ENCODE peak calls at places on chromosomes 7 and 10, in five cellular contexts. One of them, this sample, is unnamed.

GRCh38 chr10:77635402-77636227 is 2.0 kb downstream of the KCNMA1 start:
- DNase-seq in lung: no peak
- DNase-seq in astrocyte: no peak
- DNase-seq in cardiac fibroblast: no peak
- DNase-seq in HCT116: no peak
- DNase-seq in this sample: no peak

GRCh38 chr7:80708007-80708594 is 69.7 kb downstream of the CD36 start:
- DNase-seq in lung: no peak
- DNase-seq in astrocyte: no peak
- DNase-seq in cardiac fibroblast: no peak
- DNase-seq in HCT116: no peak
- DNase-seq in this sample: no peak

GRCh38 chr10:133388265-133388972 is 5.5 kb upstream of the MTG1 start:
- DNase-seq in lung: no peak
- DNase-seq in astrocyte: no peak
- DNase-seq in cardiac fibroblast: no peak
- DNase-seq in HCT116: no peak
- DNase-seq in this sample: no peak

GRCh38 chr10:3473271-3473670 is 300.7 kb upstream of the PITRM1 start:
- DNase-seq in lung: peak
- DNase-seq in astrocyte: no peak
- DNase-seq in cardiac fibroblast: no peak
- DNase-seq in HCT116: no peak
- DNase-seq in this sample: no peak

GRCh38 chr10:131654471-131655087 is 246.2 kb upstream of the PPP2R2D start:
- DNase-seq in lung: no peak
- DNase-seq in astrocyte: no peak
- DNase-seq in cardiac fibroblast: no peak
- DNase-seq in HCT116: no peak
- DNase-seq in this sample: no peak

GRCh38 chr10:35661236-35661635 is 19.1 kb upstream of the FZD8 start:
- DNase-seq in lung: no peak
- DNase-seq in astrocyte: no peak
- DNase-seq in cardiac fibroblast: no peak
- DNase-seq in HCT116: no peak
- DNase-seq in this sample: no peak

GRCh38 chr7:105060394-105060793 is 46.4 kb downstream of the KMT2E start:
- DNase-seq in lung: no peak
- DNase-seq in astrocyte: no peak
- DNase-seq in cardiac fibroblast: peak
- DNase-seq in HCT116: no peak
- DNase-seq in this sample: no peak

GRCh38 chr7:148852272-148852671 is 31.8 kb downstream of the EZH2 start:
- DNase-seq in lung: no peak
- DNase-seq in astrocyte: no peak
- DNase-seq in cardiac fibroblast: peak
- DNase-seq in HCT116: no peak
- DNase-seq in this sample: peak

GRCh38 chr10:11658801-11659368 is 47.4 kb upstream of the USP6NL start:
- DNase-seq in lung: no peak
- DNase-seq in astrocyte: no peak
- DNase-seq in cardiac fibroblast: no peak
- DNase-seq in HCT116: no peak
- DNase-seq in this sample: no peak

GRCh38 chr7:11817111-11817710 is 14.8 kb downstream of the THSD7A start:
- DNase-seq in lung: no peak
- DNase-seq in astrocyte: peak
- DNase-seq in cardiac fibroblast: no peak
- DNase-seq in HCT116: no peak
- DNase-seq in this sample: no peak

GRCh38 chr10:129968937-129969527 is 5.0 kb upstream of the EBF3 start:
- DNase-seq in lung: no peak
- DNase-seq in astrocyte: no peak
- DNase-seq in cardiac fibroblast: peak
- DNase-seq in HCT116: no peak
- DNase-seq in this sample: peak

GRCh38 chr10:78955206-78955605 is 113.6 kb upstream of the ZMIZ1 start:
- DNase-seq in lung: no peak
- DNase-seq in astrocyte: no peak
- DNase-seq in cardiac fibroblast: no peak
- DNase-seq in HCT116: no peak
- DNase-seq in this sample: no peak

GRCh38 chr10:70537398-70538194 is 59.0 kb downstream of the PALD1 start:
- DNase-seq in lung: no peak
- DNase-seq in astrocyte: no peak
- DNase-seq in cardiac fibroblast: no peak
- DNase-seq in HCT116: no peak
- DNase-seq in this sample: no peak
- TF ChIP-seq CTCF in lung: no peak
- TF ChIP-seq CTCF in astrocyte: peak
- TF ChIP-seq CTCF in cardiac fibroblast: peak
- TF ChIP-seq CTCF in HCT116: peak
- TF ChIP-seq CTCF in this sample: peak

GRCh38 chr10:55183993-55184392 is 383.0 kb upstream of the PCDH15 start:
- DNase-seq in lung: no peak
- DNase-seq in astrocyte: peak
- DNase-seq in cardiac fibroblast: no peak
- DNase-seq in HCT116: no peak
- DNase-seq in this sample: no peak
- H3K4me3 ChIP-seq in lung: no peak
- H3K4me3 ChIP-seq in astrocyte: no peak
- H3K4me3 ChIP-seq in cardiac fibroblast: no peak
- H3K4me3 ChIP-seq in HCT116: no peak
- H3K4me3 ChIP-seq in this sample: no peak

GRCh38 chr7:123148813-123149212 is 51.0 kb downstream of the SLC13A1 start:
- DNase-seq in lung: no peak
- DNase-seq in astrocyte: no peak
- DNase-seq in cardiac fibroblast: peak
- DNase-seq in HCT116: no peak
- DNase-seq in this sample: no peak
- TF ChIP-seq CTCF in lung: no peak
- TF ChIP-seq CTCF in astrocyte: no peak
- TF ChIP-seq CTCF in cardiac fibroblast: no peak
- TF ChIP-seq CTCF in HCT116: peak
- TF ChIP-seq CTCF in this sample: no peak

DNA sequence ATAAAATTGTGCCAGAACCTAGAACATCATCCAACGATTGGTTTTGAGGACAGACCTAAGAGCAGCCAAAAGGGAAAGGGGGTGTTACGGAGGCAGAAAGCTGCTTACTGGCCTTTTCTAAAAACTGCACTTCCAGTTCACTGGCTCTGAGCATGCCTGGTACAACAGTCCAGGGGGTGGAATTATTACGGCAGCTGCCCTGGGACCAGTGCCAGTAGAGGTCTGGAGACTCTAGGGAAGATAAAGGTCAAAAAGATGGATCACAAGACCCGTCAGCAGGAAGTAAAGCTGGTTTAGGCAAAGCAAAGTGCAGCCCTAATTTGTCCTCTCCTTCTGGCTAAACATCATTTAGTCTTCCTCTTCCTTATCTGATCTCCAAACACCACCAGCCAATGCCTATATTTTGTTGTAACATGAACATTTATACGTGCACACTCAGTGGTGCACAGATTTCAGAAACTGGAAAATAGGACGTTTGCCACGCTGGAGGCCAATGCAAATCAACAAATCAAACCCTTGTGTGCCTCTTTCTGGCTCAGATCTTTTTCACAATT is 216.4 kb upstream of the DPP6 start:
- DNase-seq in lung: no peak
- DNase-seq in astrocyte: no peak
- DNase-seq in cardiac fibroblast: no peak
- DNase-seq in HCT116: no peak
- DNase-seq in this sample: no peak
- H3K4me3 ChIP-seq in lung: no peak
- H3K4me3 ChIP-seq in astrocyte: no peak
- H3K4me3 ChIP-seq in cardiac fibroblast: no peak
- H3K4me3 ChIP-seq in HCT116: no peak
- H3K4me3 ChIP-seq in this sample: no peak

GRCh38 chr7:101905203-101905865 is 87.9 kb downstream of the CUX1 start:
- DNase-seq in lung: no peak
- DNase-seq in astrocyte: no peak
- DNase-seq in cardiac fibroblast: no peak
- DNase-seq in HCT116: no peak
- DNase-seq in this sample: no peak
- TF ChIP-seq CTCF in lung: no peak
- TF ChIP-seq CTCF in astrocyte: no peak
- TF ChIP-seq CTCF in cardiac fibroblast: no peak
- TF ChIP-seq CTCF in HCT116: no peak
- TF ChIP-seq CTCF in this sample: no peak

GRCh38 chr7:17129218-17129617 is 169.2 kb upstream of the AHR start:
- DNase-seq in lung: no peak
- DNase-seq in astrocyte: no peak
- DNase-seq in cardiac fibroblast: no peak
- DNase-seq in HCT116: no peak
- DNase-seq in this sample: no peak

GRCh38 chr7:17131983-17132655 is 166.3 kb upstream of the AHR start:
- DNase-seq in lung: no peak
- DNase-seq in astrocyte: no peak
- DNase-seq in cardiac fibroblast: no peak
- DNase-seq in HCT116: no peak
- DNase-seq in this sample: no peak

GRCh38 chr7:17130281-17131059 is 168.0 kb upstream of the AHR start:
- DNase-seq in lung: no peak
- DNase-seq in astrocyte: peak
- DNase-seq in cardiac fibroblast: peak
- DNase-seq in HCT116: peak
- DNase-seq in this sample: peak

GRCh38 chr7:17132726-17133125 is 165.7 kb upstream of the AHR start:
- DNase-seq in lung: no peak
- DNase-seq in astrocyte: no peak
- DNase-seq in cardiac fibroblast: peak
- DNase-seq in HCT116: no peak
- DNase-seq in this sample: peak

GRCh38 chr7:17131060-17131345 is 167.4 kb upstream of the AHR start:
- DNase-seq in lung: no peak
- DNase-seq in astrocyte: peak
- DNase-seq in cardiac fibroblast: peak
- DNase-seq in HCT116: no peak
- DNase-seq in this sample: no peak
- H3K4me3 ChIP-seq in lung: no peak
- H3K4me3 ChIP-seq in astrocyte: no peak
- H3K4me3 ChIP-seq in cardiac fibroblast: no peak
- H3K4me3 ChIP-seq in HCT116: no peak
- H3K4me3 ChIP-seq in this sample: no peak

This sample was measured in fibroblast of mammary gland.